ENCODE peak calls at places on chromosomes 7 and 10, in nine cellular contexts. K is PC-9, O is thyroid gland, M is AG04449, S is mucosa of descending colon, F is BE2C, C is AG04450, T is upper lobe of left lung, Z is RWPE2. U is an unnamed sample.

GRCh38 chr7:25770670-25771069 is 381.3 kb upstream of the NFE2L3 start:
- DNase-seq in K (no peak), O (no peak), M (no peak), S (no peak), F (no peak), C (no peak), T (no peak), Z (no peak), U (no peak)

GRCh38 chr7:134920026-134920758 is 66.1 kb upstream of the AGBL3 start:
- DNase-seq in K (no peak), O (no peak), M (peak), S (no peak), F (no peak), C (peak), T (no peak), Z (no peak), U (no peak)

GRCh38 chr10:6108631-6109443 is 20.0 kb downstream of the RBM17 start:
- DNase-seq in K (peak), O (peak), M (no peak), S (no peak), F (no peak), C (no peak), T (no peak), Z (no peak), U (no peak)

GRCh38 chr10:131638481-131639278 is 262.1 kb upstream of the PPP2R2D start:
- DNase-seq in K (no peak), O (no peak), M (no peak), S (no peak), F (no peak), C (no peak), T (no peak), Z (peak), U (no peak)

GRCh38 chr10:95201736-95202135 is 7.7 kb downstream of the ACSM6 start:
- DNase-seq in K (peak), O (no peak), M (no peak), S (no peak), F (no peak), C (no peak), T (no peak), Z (peak), U (no peak)

GRCh38 chr7:143892527-143893300 is 9.3 kb downstream of the TCAF1 start:
- DNase-seq in K (no peak), O (no peak), M (no peak), S (no peak), F (peak), C (no peak), T (no peak), Z (no peak), U (no peak)

GRCh38 chr7:83306487-83306886 is 143.8 kb upstream of the PCLO start:
- DNase-seq in K (no peak), O (no peak), M (no peak), S (no peak), F (no peak), C (no peak), T (no peak), Z (no peak), U (no peak)

GRCh38 chr7:102125127-102125561 is 161.5 kb upstream of the SH2B2 start:
- DNase-seq in K (peak), O (peak), M (peak), S (no peak), F (no peak), C (peak), T (peak), Z (no peak), U (no peak)

GRCh38 chr10:118850418-118851061 is 95.8 kb upstream of the CACUL1 start:
- DNase-seq in K (peak), O (peak), M (no peak), S (peak), F (peak), C (no peak), T (no peak), Z (no peak), U (peak)

GRCh38 chr7:112431803-112432202 is 18.5 kb upstream of the IFRD1 start:
- DNase-seq in K (no peak), O (no peak), M (no peak), S (no peak), F (no peak), C (no peak), T (no peak), Z (no peak), U (no peak)

GRCh38 chr7:78284945-78285344 is 486.4 kb downstream of the PHTF2 start:
- DNase-seq in K (no peak), O (no peak), M (no peak), S (no peak), F (no peak), C (no peak), T (no peak), Z (no peak), U (no peak)

GRCh38 chr7:21580073-21580521 is 37.3 kb downstream of the DNAH11 start:
- DNase-seq in K (no peak), O (no peak), M (no peak), S (no peak), F (no peak), C (peak), T (no peak), Z (no peak), U (no peak)

GRCh38 chr7:155097338-155097737 is 27.2 kb downstream of the HTR5A start:
- DNase-seq in K (no peak), O (no peak), M (no peak), S (no peak), F (no peak), C (no peak), T (no peak), Z (no peak), U (no peak)

GRCh38 chr10:79244841-79245504 is 102.3 kb upstream of the PPIF start:
- DNase-seq in K (no peak), O (no peak), M (no peak), S (peak), F (no peak), C (no peak), T (no peak), Z (no peak), U (no peak)

GRCh38 chr10:72086466-72087391 is 1.6 kb downstream of the SPOCK2 start:
- DNase-seq in K (no peak), O (peak), M (no peak), S (peak), F (no peak), C (no peak), T (peak), Z (peak), U (peak)

GRCh38 chr7:1483079-1483478 is 21.1 kb downstream of the INTS1 start:
- DNase-seq in K (no peak), O (no peak), M (no peak), S (no peak), F (no peak), C (no peak), T (peak), Z (no peak), U (no peak)

GRCh38 chr7:156544919-156545715 is 95.5 kb upstream of the RNF32 start:
- DNase-seq in K (no peak), O (no peak), M (no peak), S (peak), F (no peak), C (no peak), T (no peak), Z (no peak), U (no peak)

GRCh38 chr10:420154-421121 is 269.0 kb downstream of the DIP2C start:
- DNase-seq in K (no peak), O (peak), M (no peak), S (no peak), F (no peak), C (no peak), T (peak), Z (no peak), U (peak)

GRCh38 chr10:47053399-47053798 is 142.2 kb downstream of the PTPN20 start:
- DNase-seq in K (no peak), O (no peak), M (no peak), S (no peak), F (no peak), C (no peak), T (no peak), Z (no peak), U (no peak)

GRCh38 chr7:1819258-1819841 is 149.3 kb downstream of the ELFN1 start:
- DNase-seq in K (no peak), O (no peak), M (no peak), S (no peak), F (no peak), C (no peak), T (no peak), Z (no peak), U (no peak)

GRCh38 chr7:92714767-92715166 is 121.6 kb downstream of the CDK6 start:
- DNase-seq in K (no peak), O (peak), M (no peak), S (no peak), F (no peak), C (no peak), T (no peak), Z (no peak), U (no peak)

GRCh38 chr10:60975716-60976115 is 31.7 kb upstream of the RHOBTB1 start:
- DNase-seq in K (no peak), O (no peak), M (no peak), S (no peak), F (no peak), C (no peak), T (no peak), Z (no peak), U (no peak)

GRCh38 chr10:126135939-126136595 is 239.7 kb downstream of the FANK1 start:
- DNase-seq in K (no peak), O (no peak), M (no peak), S (no peak), F (no peak), C (no peak), T (no peak), Z (no peak), U (no peak)

GRCh38 chr10:79102056-79102874 is 33.5 kb downstream of the ZMIZ1 start:
- DNase-seq in K (no peak), O (peak), M (no peak), S (peak), F (peak), C (no peak), T (no peak), Z (no peak), U (peak)

GRCh38 chr7:147478751-147479150 is 1111.8 kb upstream of the C7orf33 start:
- DNase-seq in K (no peak), O (no peak), M (no peak), S (no peak), F (no peak), C (no peak), T (no peak), Z (no peak), U (no peak)

GRCh38 chr10:130137077-130137448 is 872 bp downstream of the GLRX3 start:
- DNase-seq in K (no peak), O (no peak), M (no peak), S (no peak), F (no peak), C (no peak), T (no peak), Z (no peak), U (no peak)

GRCh38 chr10:101575580-101576228 is 12.4 kb downstream of the POLL start:
- DNase-seq in K (no peak), O (no peak), M (no peak), S (no peak), F (no peak), C (no peak), T (no peak), Z (no peak), U (no peak)

GRCh38 chr10:128435811-128436210 is 309.6 kb upstream of the MKI67 start:
- DNase-seq in K (no peak), O (no peak), M (no peak), S (no peak), F (no peak), C (no peak), T (no peak), Z (no peak), U (no peak)

GRCh38 chr7:157276731-157277562 is 59.9 kb upstream of the DNAJB6 start:
- DNase-seq in K (no peak), O (no peak), M (no peak), S (peak), F (peak), C (no peak), T (peak), Z (no peak), U (no peak)

GRCh38 chr7:35991511-35992232 is 161.4 kb upstream of the EEPD1 start:
- DNase-seq in K (no peak), O (no peak), M (no peak), S (no peak), F (no peak), C (no peak), T (no peak), Z (no peak), U (no peak)

GRCh38 chr7:110224643-110225042 is 866.3 kb upstream of the LRRN3 start:
- DNase-seq in K (peak), O (no peak), M (no peak), S (no peak), F (no peak), C (no peak), T (no peak), Z (no peak), U (no peak)

GRCh38 chr10:37975407-37975991 is 948 bp downstream of the ZNF25 start:
- DNase-seq in K (no peak), O (peak), M (no peak), S (no peak), F (no peak), C (no peak), T (no peak), Z (no peak), U (no peak)

GRCh38 chr7:129494041-129494440 is 8.3 kb upstream of the SMKR1 start:
- DNase-seq in K (no peak), O (no peak), M (peak), S (no peak), F (no peak), C (peak), T (no peak), Z (no peak), U (no peak)

GRCh38 chr10:17134737-17135260 is 5.2 kb upstream of the CUBN start:
- DNase-seq in K (no peak), O (no peak), M (no peak), S (no peak), F (no peak), C (no peak), T (no peak), Z (no peak), U (no peak)

GRCh38 chr7:25087855-25088254 is 37.2 kb downstream of the CYCS start:
- DNase-seq in K (no peak), O (no peak), M (no peak), S (no peak), F (no peak), C (no peak), T (no peak), Z (no peak), U (no peak)

GRCh38 chr10:66928000-66928770 is 2.3 kb downstream of the LRRTM3 start:
- DNase-seq in K (no peak), O (peak), M (no peak), S (no peak), F (peak), C (no peak), T (peak), Z (no peak), U (peak)

GRCh38 chr10:89554433-89554832 is 19.0 kb upstream of the SLC16A12 start:
- DNase-seq in K (no peak), O (no peak), M (no peak), S (no peak), F (no peak), C (no peak), T (no peak), Z (no peak), U (no peak)

GRCh38 chr10:102492983-102493382 is 9.5 kb downstream of the ACTR1A start:
- DNase-seq in K (no peak), O (peak), M (no peak), S (no peak), F (no peak), C (no peak), T (no peak), Z (no peak), U (no peak)

DNA sequence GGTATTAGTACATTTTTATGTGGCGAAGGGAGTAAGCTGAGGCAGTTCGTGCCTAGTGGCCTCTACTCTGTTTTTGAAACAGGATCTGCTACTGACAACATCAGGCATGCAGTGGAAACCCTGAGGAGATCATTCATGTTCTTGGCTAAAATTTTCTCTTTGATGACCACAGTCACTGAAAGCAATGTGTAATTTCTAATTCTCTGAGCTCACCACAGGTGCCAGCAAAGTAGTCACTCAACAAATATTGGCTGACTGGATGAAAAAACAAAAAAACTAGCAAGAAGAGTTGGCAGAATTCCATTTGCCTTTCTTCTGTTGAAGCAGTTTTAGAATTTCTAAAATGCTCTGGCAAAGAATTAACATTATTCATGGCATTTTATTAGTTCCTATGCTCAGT is 176.5 kb upstream of the KCTD7 start:
- DNase-seq in K (no peak), O (no peak), M (no peak), S (no peak), F (no peak), C (no peak), T (no peak), Z (no peak), U (no peak)
- TF ChIP-seq CTCF in K (no peak), O (no peak), M (no peak), S (no peak), F (no peak), C (no peak), T (no peak), Z (no peak), U (no peak)

GRCh38 chr7:73626814-73627213 is 2.5 kb upstream of the MLXIPL start:
- DNase-seq in K (no peak), O (no peak), M (no peak), S (no peak), F (no peak), C (no peak), T (no peak), Z (no peak), U (peak)
- TF ChIP-seq CTCF in K (no peak), O (no peak), M (no peak), S (no peak), F (peak), C (peak), T (no peak), Z (peak), U (no peak)

GRCh38 chr10:77574436-77574835 is 63.2 kb downstream of the KCNMA1 start:
- DNase-seq in K (no peak), O (no peak), M (no peak), S (no peak), F (no peak), C (no peak), T (no peak), Z (no peak), U (no peak)
- TF ChIP-seq CTCF in K (peak), O (no peak), M (no peak), S (no peak), F (peak), C (no peak), T (no peak), Z (no peak), U (peak)

GRCh38 chr10:13213163-13213562 is 21.0 kb downstream of the UCMA start:
- DNase-seq in K (no peak), O (no peak), M (no peak), S (no peak), F (no peak), C (no peak), T (no peak), Z (no peak), U (no peak)
- TF ChIP-seq CTCF in K (no peak), O (no peak), M (no peak), S (no peak), F (no peak), C (no peak), T (no peak), Z (no peak), U (no peak)